ENCODE peak calls at places on chromosomes 12 and 14, in four cellular contexts. U is osteocyte; E is progenitor cell of endocrine pancreas; J is stimulated activated CD8-positive, alpha-beta memory T cell treated with anti-CD3 and anti-CD28 coated beads, Interleukin-4, amount 100 ng/mL, for 24 hours. W is an unnamed sample.

GRCh38 chr12:125583071-125583470 is 517.8 kb downstream of the AACS start:
- DNase-seq in U (no peak), J (no peak), E (no peak), W (no peak)

GRCh38 chr12:50232771-50233209 is 50.5 kb downstream of the LIMA1 start:
- DNase-seq in U (peak; percentile 17), J (no peak), E (no peak), W (no peak)

GRCh38 chr14:21257395-21258193 is 11.6 kb downstream of the HNRNPC start:
- DNase-seq in U (no peak), E (no peak), J (no peak), W (no peak)

GRCh38 chr12:111467862-111468245 is 62.1 kb downstream of the SH2B3 start:
- DNase-seq in J (no peak), E (no peak), U (no peak), W (no peak)

GRCh38 chr14:21868442-21869046 is 194.9 kb upstream of the OR4E1 start:
- DNase-seq in J (peak; percentile 61), E (peak; percentile 53), U (no peak), W (peak; percentile 21)

GRCh38 chr12:40054554-40055226 is 51.2 kb downstream of the SLC2A13 start:
- DNase-seq in E (no peak), U (no peak), J (no peak), W (no peak)

GRCh38 chr12:109762071-109762672 is 48.5 kb downstream of the FAM222A start:
- DNase-seq in J (no peak), E (no peak), U (no peak), W (no peak)

GRCh38 chr12:6452908-6453630 is 1.2 kb downstream of the TAPBPL start:
- DNase-seq in E (no peak), J (no peak), U (no peak), W (no peak)

GRCh38 chr12:12992418-12993175 is 7.5 kb downstream of the HEBP1 start:
- DNase-seq in E (no peak), U (no peak), J (no peak), W (no peak)

GRCh38 chr12:20212658-20213387 is 155.5 kb upstream of the PDE3A start:
- DNase-seq in J (no peak), E (no peak), U (peak; percentile 95), W (peak; percentile 42)